ENCODE peak calls at places on chromosome 10, in seven cellular contexts. Z, K, I, O, J, G and F are unnamed samples.
A peak's percentile ranks its signal among the peaks of the same experiment; 100 is the strongest.

GRCh38 chr10:43892062-43892765 is 243.5 kb upstream of the ZNF32 start:
- DNase-seq in G (no peak), O (no peak), K (no peak), I (no peak), J (no peak), Z (no peak), F (peak; percentile 68)

GRCh38 chr10:70958396-70958795 is 70.0 kb upstream of the PCBD1 start:
- DNase-seq in K (no peak), I (peak; percentile 2), Z (no peak), G (no peak), J (no peak), O (no peak), F (peak; percentile 69)

GRCh38 chr10:30413996-30414576 is 19.9 kb upstream of the MAP3K8 start:
- DNase-seq in K (no peak), J (no peak), O (peak; percentile 56), I (no peak), Z (no peak), G (no peak), F (peak; percentile 47)

GRCh38 chr10:43340619-43341018 is 30.8 kb upstream of the FXYD4 start:
- DNase-seq in J (no peak), Z (no peak), I (no peak), K (peak; percentile 82), G (peak; percentile 61), O (no peak), F (no peak)

GRCh38 chr10:119370046-119370770 is 162.8 kb downstream of the GRK5 start:
- DNase-seq in Z (no peak), O (no peak), I (no peak), K (no peak), J (no peak), G (no peak), F (peak; percentile 69)

GRCh38 chr10:79416578-79417255 is 28.7 kb downstream of the ZCCHC24 start:
- DNase-seq in J (no peak), K (peak; percentile 24), O (no peak), G (no peak), Z (no peak), I (peak; percentile 42), F (no peak)

GRCh38 chr10:16713290-16713689 is 103.9 kb downstream of the RSU1 start:
- DNase-seq in K (no peak), J (no peak), I (no peak), O (no peak), G (no peak), Z (no peak), F (no peak)

GRCh38 chr10:7296648-7297047 is 114.2 kb downstream of the SFMBT2 start:
- DNase-seq in K (no peak), O (no peak), I (no peak), J (no peak), G (no peak), Z (no peak), F (no peak)

GRCh38 chr10:89625041-89625765 is 19.8 kb downstream of the PANK1 start:
- DNase-seq in O (no peak), G (no peak), I (no peak), J (no peak), Z (no peak), K (no peak), F (no peak)

GRCh38 chr10:63083904-63084689 is 49.0 kb upstream of the NRBF2 start:
- DNase-seq in O (peak; percentile 24), J (no peak), G (peak; percentile 62), K (no peak), I (no peak), Z (no peak), F (peak; percentile 78)

GRCh38 chr10:71135276-71135675 is 77.1 kb upstream of the UNC5B start:
- DNase-seq in K (no peak), Z (no peak), I (no peak), G (no peak), O (no peak), J (no peak), F (no peak)

GRCh38 chr10:97647556-97647955 is 7.1 kb downstream of the PI4K2A start:
- DNase-seq in K (no peak), Z (no peak), G (no peak), O (no peak), I (no peak), J (no peak), F (peak; percentile 59)

GRCh38 chr10:30002438-30003266 is 56.7 kb downstream of the JCAD start:
- DNase-seq in I (peak; percentile 86), K (peak; percentile 77), O (peak; percentile 69), G (peak; percentile 80), Z (peak; percentile 58), J (peak; percentile 29), F (peak; percentile 79)

GRCh38 chr10:6229746-6230145 is 27.0 kb downstream of the PFKFB3 start:
- DNase-seq in J (no peak), Z (no peak), O (no peak), K (peak; percentile 16), G (no peak), I (peak; percentile 16), F (no peak)

GRCh38 chr10:34759161-34759836 is 55.8 kb downstream of the PARD3 start:
- DNase-seq in I (no peak), K (no peak), O (no peak), J (no peak), Z (no peak), G (no peak), F (no peak)

GRCh38 chr10:110978204-110978603 is 58.8 kb downstream of the SHOC2 start:
- DNase-seq in J (no peak), I (no peak), G (no peak), O (no peak), Z (no peak), K (no peak), F (no peak)

GRCh38 chr10:5645375-5645774 is 21.0 kb downstream of the ASB13 start:
- DNase-seq in G (peak; percentile 42), Z (no peak), O (peak; percentile 83), J (no peak), K (no peak), I (peak; percentile 83), F (no peak)

GRCh38 chr10:124267231-124267885 is 151.4 kb downstream of the OAT start:
- DNase-seq in I (peak; percentile 74), G (no peak), K (peak; percentile 47), J (no peak), Z (no peak), O (no peak), F (peak; percentile 54)

GRCh38 chr10:99395750-99396445 is 34.5 kb downstream of the GOT1 start:
- DNase-seq in I (no peak), Z (no peak), J (no peak), K (no peak), O (no peak), G (no peak), F (peak; percentile 89)

GRCh38 chr10:35413985-35414861 is 77.9 kb downstream of the CCNY start:
- DNase-seq in Z (no peak), O (no peak), I (no peak), J (no peak), K (no peak), G (no peak), F (peak; percentile 73)

GRCh38 chr10:16519250-16519907 is 2.3 kb downstream of the C1QL3 start:
- DNase-seq in J (no peak), K (no peak), G (no peak), Z (no peak), O (no peak), I (no peak), F (no peak)

GRCh38 chr10:108787932-108788331 is 1135.4 kb downstream of the XPNPEP1 start:
- DNase-seq in G (no peak), K (no peak), I (no peak), O (no peak), Z (no peak), J (no peak), F (peak; percentile 12)

GRCh38 chr10:108785011-108785410 is 1138.3 kb downstream of the XPNPEP1 start:
- DNase-seq in O (no peak), G (no peak), Z (no peak), I (no peak), K (no peak), J (no peak), F (no peak)

GRCh38 chr10:108784534-108784933 is 1138.8 kb downstream of the XPNPEP1 start:
- DNase-seq in I (no peak), G (no peak), Z (no peak), J (no peak), O (no peak), K (no peak), F (no peak)

GRCh38 chr10:108782411-108782810 is 1140.9 kb downstream of the XPNPEP1 start:
- DNase-seq in G (no peak), O (no peak), K (no peak), I (no peak), Z (no peak), J (no peak), F (peak; percentile 65)

GRCh38 chr10:108783897-108784296 is 1139.4 kb downstream of the XPNPEP1 start:
- DNase-seq in O (peak; percentile 22), J (no peak), G (peak; percentile 30), K (no peak), I (no peak), Z (no peak), F (peak; percentile 60)
- TF ChIP-seq CTCF in O (no peak), J (no peak), G (peak; percentile 8), K (peak; percentile 43), I (peak; percentile 44), Z (peak; percentile 61), F (peak; percentile 30)

DNA sequence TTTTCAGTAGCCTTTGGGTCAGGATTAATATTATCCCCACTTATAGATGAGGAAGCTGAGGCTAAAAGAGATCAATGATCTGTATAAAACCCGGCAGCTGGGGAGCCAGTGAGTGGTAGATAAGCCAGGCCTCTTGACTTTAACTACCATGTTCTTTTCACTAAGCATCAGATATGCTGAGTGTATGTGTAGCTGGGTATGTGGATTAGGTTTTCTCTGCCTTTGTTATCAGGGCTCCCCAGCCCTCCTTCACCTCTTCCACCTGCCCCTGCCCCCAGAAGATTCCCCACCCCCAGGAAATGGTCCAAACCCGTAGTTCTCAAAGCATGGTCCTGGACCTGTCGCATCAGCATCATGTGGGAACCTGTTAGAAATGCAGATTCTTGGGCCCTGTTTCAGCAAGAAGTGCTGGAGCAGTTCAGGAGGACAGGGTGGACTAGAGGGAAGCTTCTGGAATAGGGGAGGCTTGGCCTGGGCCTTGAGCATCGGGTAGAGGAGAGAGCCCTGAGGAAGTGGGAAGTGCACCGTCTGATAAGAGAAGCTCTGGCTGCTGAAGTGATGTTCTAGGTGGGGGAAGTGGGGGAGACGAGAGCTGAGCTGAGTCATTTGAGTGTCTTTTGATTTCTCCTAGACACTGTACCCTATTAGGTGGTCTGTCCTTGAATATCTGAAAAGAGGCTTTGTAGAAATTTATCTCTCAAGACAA is 101.3 kb downstream of the HIF1AN start:
- DNase-seq in I (no peak), K (no peak), O (no peak), G (no peak), Z (peak; percentile 48), J (no peak), F (no peak)
- TF ChIP-seq CTCF in I (no peak), K (no peak), O (no peak), G (no peak), Z (no peak), J (no peak), F (no peak)

DNA sequence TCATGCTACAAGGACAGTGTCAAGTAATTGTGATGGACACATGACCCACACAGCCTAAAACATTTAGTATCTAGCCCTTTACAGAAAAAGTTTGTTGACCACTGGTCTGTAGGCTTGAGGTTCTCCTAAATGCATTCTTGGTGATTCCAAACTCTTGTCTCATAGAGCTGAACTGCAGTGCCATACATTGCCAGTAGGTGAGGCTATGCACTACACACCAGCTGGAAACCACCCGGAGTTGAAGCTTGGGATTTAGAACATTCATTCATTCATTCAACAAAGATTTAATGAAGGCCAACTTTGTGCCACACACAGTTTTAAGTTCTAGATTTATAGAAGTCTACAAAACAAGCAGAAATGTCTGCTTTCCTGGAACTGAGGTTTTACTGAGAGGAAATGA is 77.3 kb upstream of the TCF7L2 start:
- DNase-seq in Z (no peak), G (no peak), J (no peak), I (no peak), K (no peak), O (no peak), F (no peak)
- TF ChIP-seq CTCF in Z (no peak), G (no peak), J (no peak), I (no peak), K (peak; percentile 14), O (no peak), F (peak; percentile 37)

GRCh38 chr10:49512121-49512809 is 26.7 kb downstream of the ERCC6 start:
- DNase-seq in Z (no peak), K (no peak), O (no peak), G (no peak), I (no peak), J (no peak), F (peak; percentile 30)
- TF ChIP-seq CTCF in Z (peak; percentile 68), K (peak; percentile 60), O (peak; percentile 37), G (no peak), I (peak; percentile 47), J (peak; percentile 57), F (peak; percentile 68)